ENCODE peak calls at places on chromosomes 5 and 9, in nine cellular contexts. T, P, W, U, A, V, H, C and R are unnamed samples.

GRCh38 chr9:134917431-134918373 is at the start of gene FCN1:
- DNase-seq in T (no peak), P (no peak), W (peak; percentile 34), U (no peak), A (no peak), V (no peak), H (peak; percentile 72), C (no peak), R (no peak)

GRCh38 chr9:28073278-28073677 is 500.0 kb upstream of the C9orf72 start:
- DNase-seq in T (no peak), P (peak; percentile 28), W (no peak), U (no peak), A (peak; percentile 2), V (no peak), H (peak; percentile 82), C (peak; percentile 76), R (no peak)

GRCh38 chr5:56039985-56040384 is 45.2 kb upstream of the IL6ST start:
- DNase-seq in T (no peak), P (no peak), W (no peak), U (peak; percentile 32), A (peak; percentile 70), V (no peak), H (no peak), C (no peak), R (no peak)

GRCh38 chr9:27192291-27192960 is 83.4 kb downstream of the TEK start:
- DNase-seq in T (no peak), P (no peak), W (no peak), U (no peak), A (no peak), V (no peak), H (no peak), C (no peak), R (no peak)

GRCh38 chr9:130956636-130957450 is 17.8 kb upstream of the FIBCD1 start:
- DNase-seq in T (no peak), P (no peak), W (no peak), U (no peak), A (no peak), V (no peak), H (no peak), C (no peak), R (no peak)

GRCh38 chr9:20382460-20383071 is 239.7 kb downstream of the MLLT3 start:
- DNase-seq in T (no peak), P (no peak), W (no peak), U (peak; percentile 15), A (peak; percentile 8), V (peak; percentile 40), H (peak; percentile 31), C (peak; percentile 16), R (peak; percentile 1)

GRCh38 chr9:133523096-133523495 is 1.7 kb downstream of the MYMK start:
- DNase-seq in T (no peak), P (no peak), W (no peak), U (no peak), A (no peak), V (no peak), H (no peak), C (no peak), R (no peak)

GRCh38 chr5:45774528-45774927 is 78.3 kb upstream of the HCN1 start:
- DNase-seq in T (no peak), P (no peak), W (no peak), U (no peak), A (no peak), V (no peak), H (peak; percentile 19), C (peak; percentile 12), R (no peak)

GRCh38 chr5:6868170-6868569 is 154.9 kb downstream of the TENT4A start:
- DNase-seq in T (no peak), P (no peak), W (no peak), U (no peak), A (no peak), V (no peak), H (no peak), C (no peak), R (no peak)

GRCh38 chr9:37037744-37038640 is 3.9 kb upstream of the PAX5 start:
- DNase-seq in T (no peak), P (no peak), W (peak; percentile 77), U (no peak), A (no peak), V (no peak), H (no peak), C (no peak), R (no peak)

GRCh38 chr9:27367175-27367798 is 70.3 kb upstream of the EQTN start:
- DNase-seq in T (no peak), P (no peak), W (no peak), U (no peak), A (no peak), V (no peak), H (no peak), C (no peak), R (no peak)

GRCh38 chr5:133485468-133485867 is 126.9 kb downstream of the FSTL4 start:
- DNase-seq in T (no peak), P (no peak), W (no peak), U (no peak), A (no peak), V (no peak), H (no peak), C (no peak), R (no peak)

GRCh38 chr9:116506685-116507084 is 180.4 kb upstream of the TRIM32 start:
- DNase-seq in T (no peak), P (no peak), W (no peak), U (peak; percentile 12), A (peak; percentile 12), V (no peak), H (no peak), C (no peak), R (no peak)

GRCh38 chr5:15571081-15571480 is 71.1 kb downstream of the FBXL7 start:
- DNase-seq in T (no peak), P (no peak), W (no peak), U (no peak), A (no peak), V (no peak), H (no peak), C (no peak), R (no peak)

GRCh38 chr9:96176901-96177718 is 124.9 kb downstream of the HSD17B3 start:
- DNase-seq in T (no peak), P (no peak), W (no peak), U (no peak), A (no peak), V (no peak), H (peak; percentile 70), C (peak; percentile 25), R (no peak)

GRCh38 chr9:134544388-134545212 is 97.0 kb upstream of the COL5A1 start:
- DNase-seq in T (no peak), P (no peak), W (peak; percentile 61), U (peak; percentile 90), A (peak; percentile 87), V (peak; percentile 52), H (no peak), C (peak; percentile 13), R (peak; percentile 53)

GRCh38 chr5:54115768-54116403 is 194.5 kb downstream of the ARL15 start:
- DNase-seq in T (no peak), P (no peak), W (no peak), U (peak; percentile 29), A (peak; percentile 66), V (peak; percentile 16), H (peak; percentile 95), C (no peak), R (no peak)

GRCh38 chr9:98191615-98192502 is 578 bp downstream of the CORO2A start:
- DNase-seq in T (no peak), P (no peak), W (peak; percentile 64), U (peak; percentile 10), A (no peak), V (no peak), H (peak; percentile 63), C (peak; percentile 25), R (no peak)

GRCh38 chr9:2181794-2182193 is 166.6 kb downstream of the SMARCA2 start:
- DNase-seq in T (no peak), P (peak; percentile 31), W (peak; percentile 58), U (peak; percentile 15), A (peak; percentile 23), V (no peak), H (peak; percentile 53), C (peak; percentile 39), R (no peak)

GRCh38 chr9:125133403-125134316 is 9.7 kb downstream of the SCAI start:
- DNase-seq in T (no peak), P (no peak), W (no peak), U (no peak), A (no peak), V (no peak), H (no peak), C (no peak), R (no peak)

GRCh38 chr5:172102251-172102870 is 85.7 kb downstream of the STK10 start:
- DNase-seq in T (no peak), P (no peak), W (no peak), U (no peak), A (no peak), V (no peak), H (no peak), C (peak; percentile 19), R (no peak)

GRCh38 chr5:57662991-57663390 is 180.4 kb upstream of the ACTBL2 start:
- DNase-seq in T (no peak), P (no peak), W (no peak), U (no peak), A (no peak), V (no peak), H (no peak), C (no peak), R (no peak)

GRCh38 chr5:120771181-120771580 is 307.1 kb downstream of the PRR16 start:
- DNase-seq in T (no peak), P (no peak), W (no peak), U (no peak), A (no peak), V (peak; percentile 9), H (peak; percentile 69), C (no peak), R (no peak)

GRCh38 chr9:99753436-99753835 is 68.2 kb upstream of the NR4A3 start:
- DNase-seq in T (no peak), P (no peak), W (no peak), U (no peak), A (no peak), V (no peak), H (no peak), C (no peak), R (no peak)

GRCh38 chr9:63816742-63817621 is 1468.0 kb downstream of the FOXD4L5 start:
- DNase-seq in T (no peak), P (no peak), W (peak; percentile 98), U (peak; percentile 78), A (peak; percentile 90), V (peak; percentile 86), H (no peak), C (peak; percentile 68), R (peak; percentile 62)

GRCh38 chr9:3434594-3434993 is 91.2 kb downstream of the RFX3 start:
- DNase-seq in T (no peak), P (no peak), W (no peak), U (no peak), A (peak; percentile 16), V (peak; percentile 9), H (no peak), C (no peak), R (peak; percentile 29)

GRCh38 chr9:76680716-76681431 is 83.4 kb upstream of the PCA3 start:
- DNase-seq in T (no peak), P (no peak), W (no peak), U (peak; percentile 37), A (peak; percentile 25), V (no peak), H (no peak), C (no peak), R (no peak)

GRCh38 chr9:21114311-21114710 is 27.3 kb downstream of the IFNW1 start:
- DNase-seq in T (no peak), P (no peak), W (no peak), U (no peak), A (no peak), V (no peak), H (no peak), C (no peak), R (no peak)

GRCh38 chr9:34430843-34431437 is 27.4 kb downstream of the FAM219A start:
- DNase-seq in T (no peak), P (peak; percentile 65), W (peak; percentile 66), U (peak; percentile 49), A (peak; percentile 73), V (peak; percentile 91), H (no peak), C (peak; percentile 88), R (peak; percentile 65)

GRCh38 chr5:33120671-33121070 is 320.1 kb upstream of the TARS1 start:
- DNase-seq in T (no peak), P (no peak), W (no peak), U (peak; percentile 74), A (peak; percentile 90), V (peak; percentile 79), H (no peak), C (no peak), R (peak; percentile 54)

GRCh38 chr5:131983244-131983771 is 28.1 kb downstream of the ACSL6 start:
- DNase-seq in T (no peak), P (no peak), W (no peak), U (peak; percentile 36), A (no peak), V (no peak), H (peak; percentile 53), C (no peak), R (no peak)